ENCODE peak calls at places on chromosomes 5 and 9, in five cellular contexts. O, W, A, R and Y are unnamed samples.

GRCh38 chr5:1010641-1011046 is 2.0 kb downstream of the NKD2 start:
- DNase-seq in O (no peak), W (no peak), A (no peak), R (no peak), Y (no peak)

GRCh38 chr5:175731172-175731571 is 73.3 kb downstream of the HRH2 start:
- DNase-seq in O (no peak), W (no peak), A (no peak), R (no peak), Y (no peak)

GRCh38 chr9:71076096-71076495 is 45.3 kb downstream of the TRPM3 start:
- DNase-seq in O (no peak), W (no peak), A (no peak), R (no peak), Y (no peak)

GRCh38 chr9:19154135-19154612 is 26.9 kb upstream of the PLIN2 start:
- DNase-seq in O (peak; percentile 92), W (no peak), A (no peak), R (peak; percentile 92), Y (peak; percentile 75)

GRCh38 chr5:149028161-149028560 is 34.7 kb downstream of the SH3TC2 start:
- DNase-seq in O (no peak), W (no peak), A (no peak), R (no peak), Y (no peak)

GRCh38 chr9:75869236-75869635 is 21.2 kb upstream of the PCSK5 start:
- DNase-seq in O (no peak), W (no peak), A (no peak), R (no peak), Y (no peak)

GRCh38 chr5:44795496-44795895 is 13.3 kb upstream of the MRPS30 start:
- DNase-seq in O (no peak), W (no peak), A (no peak), R (no peak), Y (no peak)

GRCh38 chr5:71836084-71836483 is 117.0 kb downstream of the CARTPT start:
- DNase-seq in O (no peak), W (no peak), A (no peak), R (no peak), Y (no peak)

GRCh38 chr5:79736528-79737514 is 47.2 kb downstream of the CMYA5 start:
- DNase-seq in O (no peak), W (no peak), A (no peak), R (no peak), Y (no peak)

GRCh38 chr5:39755986-39756385 is 331.2 kb upstream of the DAB2 start:
- DNase-seq in O (no peak), W (no peak), A (no peak), R (peak; percentile 52), Y (no peak)

GRCh38 chr9:2022560-2022959 is 7.4 kb downstream of the SMARCA2 start:
- DNase-seq in O (no peak), W (no peak), A (no peak), R (no peak), Y (no peak)

GRCh38 chr5:35046754-35047153 is 995 bp downstream of the AGXT2 start:
- DNase-seq in O (no peak), W (no peak), A (no peak), R (no peak), Y (no peak)

DNA sequence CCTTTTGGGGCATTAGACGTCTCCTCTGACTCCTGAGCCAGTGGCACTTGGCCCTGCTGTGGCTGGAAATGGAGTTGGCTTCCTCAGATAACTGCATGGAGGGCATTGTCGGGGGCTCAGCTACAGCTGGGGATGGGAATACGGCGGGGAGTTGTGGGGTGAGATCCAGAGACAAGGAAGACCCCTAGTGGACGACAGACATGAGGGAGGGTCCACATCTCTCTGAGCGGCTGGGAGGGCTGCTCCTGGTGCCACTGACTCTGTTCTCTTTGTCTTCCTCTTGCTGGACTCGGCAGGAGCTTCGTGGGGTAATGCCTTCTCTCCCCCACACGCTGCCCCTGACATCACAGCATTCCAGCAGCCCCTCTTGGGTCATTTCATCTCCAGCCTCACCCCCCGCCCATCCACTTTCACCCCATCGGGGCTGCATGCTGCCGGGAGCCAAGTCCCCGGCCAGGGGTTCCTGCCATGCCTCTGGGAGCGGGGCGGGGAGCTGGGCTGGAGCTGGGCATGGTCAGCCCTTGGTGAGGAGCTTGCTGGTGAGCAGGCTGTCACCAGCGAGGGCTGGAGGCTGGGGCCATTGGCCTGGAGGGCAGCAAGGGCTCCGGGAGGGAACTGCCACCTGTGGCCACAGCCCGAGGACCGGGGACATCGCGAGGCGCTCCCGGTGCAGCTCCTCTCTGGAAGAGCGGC is 172.3 kb downstream of the CACNA1B start:
- DNase-seq in O (peak; percentile 54), W (no peak), A (no peak), R (no peak), Y (no peak)
- TF ChIP-seq CTCF in O (no peak), W (no peak), A (no peak), R (no peak), Y (no peak)

DNA sequence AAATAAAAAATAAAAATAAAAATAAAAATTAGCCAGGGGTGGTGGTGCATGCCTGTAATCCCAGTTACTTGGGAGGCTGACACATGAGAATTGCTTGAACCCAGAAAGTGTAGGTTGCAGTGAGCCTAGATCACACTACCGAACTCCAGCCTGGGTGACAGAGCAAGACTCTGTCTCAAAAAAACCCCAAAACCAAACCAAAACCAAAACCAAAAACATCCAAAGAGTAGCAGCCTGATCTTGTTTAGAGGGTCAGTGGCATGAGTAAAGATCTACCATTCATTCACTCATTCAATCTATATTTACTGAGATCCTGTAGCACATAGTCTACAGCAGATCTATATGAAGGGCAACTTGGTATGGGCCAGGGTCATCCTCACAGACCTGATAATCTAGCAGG is 202.4 kb downstream of the MAPKAP1 start:
- DNase-seq in O (no peak), W (no peak), A (no peak), R (no peak), Y (no peak)
- TF ChIP-seq CTCF in O (no peak), W (no peak), A (no peak), R (no peak), Y (no peak)

DNA sequence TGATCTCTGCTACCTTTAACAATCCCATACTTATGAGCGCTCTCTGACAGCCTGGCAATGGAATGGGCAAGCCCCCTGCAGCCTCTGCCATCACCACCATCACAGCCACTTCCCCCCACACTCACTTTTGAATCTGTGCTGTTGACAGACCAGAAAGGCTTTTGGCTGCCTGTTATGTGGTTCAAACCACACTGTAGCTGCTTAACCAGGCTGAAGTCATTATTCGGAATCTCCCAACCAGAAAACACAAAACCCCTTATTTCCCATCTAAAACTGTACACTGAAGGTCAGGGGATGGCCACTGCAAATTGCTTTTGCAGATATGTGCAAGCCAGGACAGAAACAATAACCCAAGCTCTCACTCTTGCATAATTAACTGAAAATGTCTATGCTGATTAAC is 35.8 kb downstream of the PTCH1 start:
- DNase-seq in O (no peak), W (no peak), A (no peak), R (no peak), Y (no peak)
- TF ChIP-seq CTCF in O (no peak), W (no peak), A (no peak), R (no peak), Y (no peak)

DNA sequence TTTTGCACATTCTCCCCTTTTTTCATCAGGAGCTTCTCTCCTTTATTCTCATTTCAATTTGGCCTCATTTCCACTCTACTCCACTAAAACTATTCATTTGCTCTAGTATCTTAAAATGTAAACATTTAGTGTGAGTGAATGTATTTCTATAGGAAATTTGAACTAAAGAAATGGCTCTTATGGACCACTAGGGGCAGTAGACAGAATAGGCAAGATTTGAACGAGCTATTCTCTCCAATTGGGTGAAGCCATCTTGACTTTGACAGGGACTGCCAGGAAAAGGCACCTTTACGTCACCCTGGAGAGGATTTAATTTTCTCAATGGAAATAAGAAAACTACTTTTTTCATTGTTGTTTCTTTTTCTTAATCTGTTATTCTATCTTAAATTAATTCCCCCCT is 666.3 kb downstream of the DNAH5 start:
- DNase-seq in O (no peak), W (no peak), A (no peak), R (no peak), Y (no peak)
- TF ChIP-seq CTCF in O (peak; percentile 19), W (peak; percentile 39), A (peak; percentile 62), R (no peak), Y (peak; percentile 48)

GRCh38 chr9:88741335-88741734 is 206.4 kb downstream of the NXNL2 start:
- DNase-seq in O (no peak), W (no peak), A (no peak), R (no peak), Y (no peak)
- TF ChIP-seq CTCF in O (no peak), W (peak; percentile 10), A (peak; percentile 52), R (no peak), Y (no peak)